ENCODE peak calls at places on chromosomes 4 and X, in seven cellular contexts. P is HS-5, R is PC-3, L is EL, Y is left lung, K is ELF-1, Q is endodermal cell. S is an unnamed sample.

GRCh38 chrX:791479-792034 is 161.0 kb downstream of the SHOX start:
- DNase-seq in P (no peak), R (no peak), L (no peak), Y (no peak), K (peak), Q (peak), S (no peak)

GRCh38 chr4:76689079-76689817 is 208.7 kb downstream of the SOWAHB start:
- DNase-seq in P (no peak), R (peak), L (peak), Y (no peak), K (peak), Q (peak), S (no peak)

GRCh38 chr4:113317523-113317922 is 268.1 kb downstream of the ANK2 start:
- DNase-seq in P (no peak), R (peak), L (no peak), Y (no peak), K (no peak), Q (no peak), S (no peak)

GRCh38 chrX:7119927-7120577 is 27.5 kb upstream of the STS start:
- DNase-seq in P (no peak), R (no peak), L (no peak), Y (no peak), K (no peak), Q (no peak), S (no peak)

GRCh38 chrX:115639481-115639880 is 78.5 kb downstream of the PLS3 start:
- DNase-seq in P (no peak), R (no peak), L (no peak), Y (no peak), K (no peak), Q (no peak), S (no peak)

GRCh38 chr4:71784569-71785197 is 804 bp upstream of the GC start:
- DNase-seq in P (no peak), R (no peak), L (no peak), Y (no peak), K (no peak), Q (no peak), S (no peak)

GRCh38 chr4:106329027-106329618 is 12.8 kb downstream of the AIMP1 start:
- DNase-seq in P (no peak), R (peak), L (peak), Y (no peak), K (no peak), Q (no peak), S (no peak)

GRCh38 chrX:154409222-154409871 is at the start of gene DNASE1L1:
- DNase-seq in P (no peak), R (peak), L (peak), Y (peak), K (peak), Q (peak), S (no peak)

GRCh38 chr4:66572949-66573348 is 902.7 kb upstream of the EPHA5 start:
- DNase-seq in P (peak), R (peak), L (peak), Y (no peak), K (no peak), Q (no peak), S (peak)

GRCh38 chr4:2793920-2794706 is 1.2 kb downstream of the SH3BP2 start:
- DNase-seq in P (no peak), R (no peak), L (peak), Y (peak), K (peak), Q (peak), S (no peak)

GRCh38 chr4:181432347-181432746 is 810.9 kb upstream of the TENM3 start:
- DNase-seq in P (no peak), R (no peak), L (no peak), Y (no peak), K (peak), Q (peak), S (no peak)

GRCh38 chrX:155768036-155768769 is 112.9 kb upstream of the VAMP7 start:
- DNase-seq in P (peak), R (no peak), L (peak), Y (no peak), K (peak), Q (no peak), S (no peak)

GRCh38 chrX:18101087-18101486 is 119.6 kb downstream of the BEND2 start:
- DNase-seq in P (no peak), R (no peak), L (no peak), Y (no peak), K (no peak), Q (no peak), S (no peak)

GRCh38 chr4:105399535-105400161 is 74.2 kb downstream of the PPA2 start:
- DNase-seq in P (peak), R (peak), L (peak), Y (no peak), K (no peak), Q (no peak), S (peak)

GRCh38 chr4:112213850-112214249 is 17.7 kb upstream of the AP1AR start:
- DNase-seq in P (peak), R (no peak), L (peak), Y (no peak), K (no peak), Q (no peak), S (peak)

GRCh38 chr4:128355301-128355700 is 67.7 kb upstream of the PGRMC2 start:
- DNase-seq in P (no peak), R (no peak), L (no peak), Y (no peak), K (peak), Q (no peak), S (no peak)

S was measured in non-pigmented ciliary epithelial cell.